ENCODE peak calls at places on chromosomes 16 and 17, in seven cellular contexts. One of them, this sample, is unnamed.
A peak's percentile ranks its signal among the peaks of the same experiment; 100 is the strongest.

GRCh38 chr16:74898667-74899066 is 86.3 kb downstream of the WDR59 start:
- DNase-seq in dorsolateral prefrontal cortex: no peak
- DNase-seq in astrocyte of the spinal cord: no peak
- DNase-seq in endodermal cell: no peak
- DNase-seq in small intestine: no peak
- DNase-seq in psoas muscle: no peak
- DNase-seq in fibroblast of lung: no peak
- DNase-seq in this sample: no peak

GRCh38 chr16:2296662-2297505 is 29.0 kb upstream of the RNPS1 start:
- DNase-seq in dorsolateral prefrontal cortex: no peak
- DNase-seq in astrocyte of the spinal cord: peak; percentile 7
- DNase-seq in endodermal cell: peak; percentile 81
- DNase-seq in small intestine: peak; percentile 44
- DNase-seq in psoas muscle: no peak
- DNase-seq in fibroblast of lung: peak; percentile 9
- DNase-seq in this sample: no peak

GRCh38 chr16:27303256-27304100 is 10.3 kb upstream of the IL4R start:
- DNase-seq in dorsolateral prefrontal cortex: no peak
- DNase-seq in astrocyte of the spinal cord: no peak
- DNase-seq in endodermal cell: peak; percentile 31
- DNase-seq in small intestine: no peak
- DNase-seq in psoas muscle: no peak
- DNase-seq in fibroblast of lung: no peak
- DNase-seq in this sample: no peak

GRCh38 chr17:39099686-39100293 is 51.6 kb downstream of the PLXDC1 start:
- DNase-seq in dorsolateral prefrontal cortex: no peak
- DNase-seq in astrocyte of the spinal cord: peak; percentile 23
- DNase-seq in endodermal cell: no peak
- DNase-seq in small intestine: no peak
- DNase-seq in psoas muscle: no peak
- DNase-seq in fibroblast of lung: peak; percentile 67
- DNase-seq in this sample: no peak

GRCh38 chr16:84874004-84874435 is 54.2 kb downstream of the CRISPLD2 start:
- DNase-seq in dorsolateral prefrontal cortex: no peak
- DNase-seq in astrocyte of the spinal cord: no peak
- DNase-seq in endodermal cell: no peak
- DNase-seq in small intestine: no peak
- DNase-seq in psoas muscle: peak; percentile 5
- DNase-seq in fibroblast of lung: no peak
- DNase-seq in this sample: no peak

GRCh38 chr17:3747805-3748204 is 24.1 kb downstream of the HASPIN start:
- DNase-seq in dorsolateral prefrontal cortex: no peak
- DNase-seq in astrocyte of the spinal cord: no peak
- DNase-seq in endodermal cell: no peak
- DNase-seq in small intestine: no peak
- DNase-seq in psoas muscle: no peak
- DNase-seq in fibroblast of lung: no peak
- DNase-seq in this sample: no peak

GRCh38 chr17:14311979-14312378 is 11.1 kb downstream of the HS3ST3B1 start:
- DNase-seq in dorsolateral prefrontal cortex: no peak
- DNase-seq in astrocyte of the spinal cord: no peak
- DNase-seq in endodermal cell: peak; percentile 37
- DNase-seq in small intestine: no peak
- DNase-seq in psoas muscle: no peak
- DNase-seq in fibroblast of lung: no peak
- DNase-seq in this sample: no peak

GRCh38 chr17:72488542-72489272 is 367.9 kb downstream of the SOX9 start:
- DNase-seq in dorsolateral prefrontal cortex: no peak
- DNase-seq in astrocyte of the spinal cord: no peak
- DNase-seq in endodermal cell: peak; percentile 36
- DNase-seq in small intestine: peak; percentile 47
- DNase-seq in psoas muscle: no peak
- DNase-seq in fibroblast of lung: no peak
- DNase-seq in this sample: no peak

GRCh38 chr17:979539-980405 is at the start of gene NXN:
- DNase-seq in dorsolateral prefrontal cortex: peak; percentile 75
- DNase-seq in astrocyte of the spinal cord: peak; percentile 54
- DNase-seq in endodermal cell: peak; percentile 99
- DNase-seq in small intestine: peak; percentile 63
- DNase-seq in psoas muscle: peak; percentile 95
- DNase-seq in fibroblast of lung: peak; percentile 60
- DNase-seq in this sample: no peak

GRCh38 chr17:4786111-4786491 is at the start of gene VMO1:
- DNase-seq in dorsolateral prefrontal cortex: no peak
- DNase-seq in astrocyte of the spinal cord: no peak
- DNase-seq in endodermal cell: peak; percentile 77
- DNase-seq in small intestine: no peak
- DNase-seq in psoas muscle: peak; percentile 61
- DNase-seq in fibroblast of lung: no peak
- DNase-seq in this sample: no peak

GRCh38 chr16:56163938-56164337 is 27.4 kb upstream of the GNAO1 start:
- DNase-seq in dorsolateral prefrontal cortex: no peak
- DNase-seq in astrocyte of the spinal cord: no peak
- DNase-seq in endodermal cell: no peak
- DNase-seq in small intestine: peak; percentile 8
- DNase-seq in psoas muscle: no peak
- DNase-seq in fibroblast of lung: no peak
- DNase-seq in this sample: no peak

GRCh38 chr16:6021544-6021943 is 923.9 kb upstream of the EEF2KMT start:
- DNase-seq in dorsolateral prefrontal cortex: no peak
- DNase-seq in astrocyte of the spinal cord: no peak
- DNase-seq in endodermal cell: no peak
- DNase-seq in small intestine: no peak
- DNase-seq in psoas muscle: no peak
- DNase-seq in fibroblast of lung: no peak
- DNase-seq in this sample: no peak
- H3K4me3 ChIP-seq in dorsolateral prefrontal cortex: peak overlapping the region; percentile 67
- H3K4me3 ChIP-seq in astrocyte of the spinal cord: no peak overlapping the region
- H3K4me3 ChIP-seq in endodermal cell: no peak overlapping the region
- H3K4me3 ChIP-seq in small intestine: no peak overlapping the region
- H3K4me3 ChIP-seq in psoas muscle: no peak overlapping the region
- H3K4me3 ChIP-seq in fibroblast of lung: no peak overlapping the region
- H3K4me3 ChIP-seq in this sample: no peak overlapping the region

GRCh38 chr16:50881331-50881830 is 139.5 kb downstream of the CYLD start:
- DNase-seq in dorsolateral prefrontal cortex: no peak
- DNase-seq in astrocyte of the spinal cord: no peak
- DNase-seq in endodermal cell: peak; percentile 47
- DNase-seq in small intestine: no peak
- DNase-seq in psoas muscle: no peak
- DNase-seq in fibroblast of lung: no peak
- DNase-seq in this sample: no peak

GRCh38 chr16:50878966-50879615 is 137.2 kb downstream of the CYLD start:
- DNase-seq in dorsolateral prefrontal cortex: no peak
- DNase-seq in astrocyte of the spinal cord: no peak
- DNase-seq in endodermal cell: no peak
- DNase-seq in small intestine: no peak
- DNase-seq in psoas muscle: no peak
- DNase-seq in fibroblast of lung: no peak
- DNase-seq in this sample: no peak

GRCh38 chr16:50880926-50881325 is 139.0 kb downstream of the CYLD start:
- DNase-seq in dorsolateral prefrontal cortex: no peak
- DNase-seq in astrocyte of the spinal cord: no peak
- DNase-seq in endodermal cell: no peak
- DNase-seq in small intestine: no peak
- DNase-seq in psoas muscle: no peak
- DNase-seq in fibroblast of lung: no peak
- DNase-seq in this sample: no peak

GRCh38 chr16:50878536-50878935 is 136.7 kb downstream of the CYLD start:
- DNase-seq in dorsolateral prefrontal cortex: no peak
- DNase-seq in astrocyte of the spinal cord: no peak
- DNase-seq in endodermal cell: no peak
- DNase-seq in small intestine: no peak
- DNase-seq in psoas muscle: no peak
- DNase-seq in fibroblast of lung: no peak
- DNase-seq in this sample: no peak

GRCh38 chr16:50879873-50880695 is 138.2 kb downstream of the CYLD start:
- DNase-seq in dorsolateral prefrontal cortex: no peak
- DNase-seq in astrocyte of the spinal cord: no peak
- DNase-seq in endodermal cell: peak; percentile 92
- DNase-seq in small intestine: no peak
- DNase-seq in psoas muscle: no peak
- DNase-seq in fibroblast of lung: no peak
- DNase-seq in this sample: no peak
- H3K4me3 ChIP-seq in dorsolateral prefrontal cortex: no peak overlapping the region
- H3K4me3 ChIP-seq in astrocyte of the spinal cord: no peak overlapping the region
- H3K4me3 ChIP-seq in endodermal cell: peak overlapping the region; percentile 32
- H3K4me3 ChIP-seq in small intestine: no peak overlapping the region
- H3K4me3 ChIP-seq in psoas muscle: no peak overlapping the region
- H3K4me3 ChIP-seq in fibroblast of lung: no peak overlapping the region
- H3K4me3 ChIP-seq in this sample: no peak overlapping the region

GRCh38 chr17:42202159-42202558 is 7.9 kb upstream of the GHDC start:
- DNase-seq in dorsolateral prefrontal cortex: no peak
- DNase-seq in astrocyte of the spinal cord: no peak
- DNase-seq in endodermal cell: no peak
- DNase-seq in small intestine: no peak
- DNase-seq in psoas muscle: no peak
- DNase-seq in fibroblast of lung: no peak
- DNase-seq in this sample: no peak
- H3K4me3 ChIP-seq in dorsolateral prefrontal cortex: no peak overlapping the region
- H3K4me3 ChIP-seq in astrocyte of the spinal cord: no peak overlapping the region
- H3K4me3 ChIP-seq in endodermal cell: no peak overlapping the region
- H3K4me3 ChIP-seq in small intestine: no peak overlapping the region
- H3K4me3 ChIP-seq in psoas muscle: no peak overlapping the region
- H3K4me3 ChIP-seq in fibroblast of lung: no peak overlapping the region
- H3K4me3 ChIP-seq in this sample: no peak overlapping the region

DNA sequence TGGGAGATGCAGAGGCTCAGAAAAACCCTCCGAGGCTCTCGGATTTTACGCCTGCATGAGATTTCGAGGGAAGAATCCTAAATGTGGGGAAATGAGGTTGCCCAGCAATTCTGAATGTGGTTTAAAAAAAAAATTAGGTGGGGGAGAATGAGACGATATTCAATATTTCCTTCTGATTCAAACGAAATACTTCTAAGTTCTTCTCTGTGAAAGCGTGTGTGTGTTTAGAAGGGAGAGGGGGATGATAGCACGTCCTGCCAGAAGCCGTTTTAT is 47.8 kb downstream of the TBC1D16 start:
- DNase-seq in dorsolateral prefrontal cortex: no peak
- DNase-seq in astrocyte of the spinal cord: no peak
- DNase-seq in endodermal cell: no peak
- DNase-seq in small intestine: no peak
- DNase-seq in psoas muscle: no peak
- DNase-seq in fibroblast of lung: no peak
- DNase-seq in this sample: no peak
- H3K4me3 ChIP-seq in dorsolateral prefrontal cortex: no peak overlapping the region
- H3K4me3 ChIP-seq in astrocyte of the spinal cord: no peak overlapping the region
- H3K4me3 ChIP-seq in endodermal cell: no peak overlapping the region
- H3K4me3 ChIP-seq in small intestine: no peak overlapping the region
- H3K4me3 ChIP-seq in psoas muscle: no peak overlapping the region
- H3K4me3 ChIP-seq in fibroblast of lung: peak overlapping the region; percentile 37
- H3K4me3 ChIP-seq in this sample: peak overlapping the region; percentile 38

DNA sequence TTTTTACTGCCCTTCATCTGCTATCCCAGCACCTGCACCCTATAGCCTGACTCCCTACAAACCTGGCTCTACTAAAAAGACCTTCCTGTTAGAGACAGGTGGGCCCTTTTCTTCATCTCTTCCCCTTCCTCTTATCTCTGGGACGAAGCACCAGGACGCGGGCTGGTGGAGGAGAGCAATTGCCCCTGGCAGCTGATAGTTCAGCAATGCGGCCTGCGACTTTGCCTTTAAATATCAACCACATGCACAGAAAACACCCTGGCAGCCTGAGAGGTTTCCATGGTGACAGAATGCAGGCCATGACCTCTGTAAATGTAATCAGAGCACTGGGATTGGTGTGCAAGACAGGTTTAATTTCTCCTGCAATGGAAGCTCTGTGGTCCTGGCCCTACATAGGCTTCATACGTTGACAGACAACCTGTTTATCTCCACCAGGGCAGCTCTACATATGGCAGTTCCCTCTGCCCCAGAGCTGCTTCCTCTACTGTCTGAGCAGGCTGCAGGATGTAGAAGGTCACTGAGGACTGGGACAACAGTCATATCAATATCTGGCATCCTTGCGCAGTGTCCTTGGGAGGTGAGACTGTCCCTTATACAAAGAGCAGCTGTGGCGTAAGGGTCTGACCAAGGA is 10.0 kb upstream of the SKAP1 start:
- DNase-seq in dorsolateral prefrontal cortex: no peak
- DNase-seq in astrocyte of the spinal cord: no peak
- DNase-seq in endodermal cell: no peak
- DNase-seq in small intestine: peak; percentile 29
- DNase-seq in psoas muscle: no peak
- DNase-seq in fibroblast of lung: no peak
- DNase-seq in this sample: no peak
- H3K4me3 ChIP-seq in dorsolateral prefrontal cortex: no peak overlapping the region
- H3K4me3 ChIP-seq in astrocyte of the spinal cord: no peak overlapping the region
- H3K4me3 ChIP-seq in endodermal cell: no peak overlapping the region
- H3K4me3 ChIP-seq in small intestine: no peak overlapping the region
- H3K4me3 ChIP-seq in psoas muscle: no peak overlapping the region
- H3K4me3 ChIP-seq in fibroblast of lung: no peak overlapping the region
- H3K4me3 ChIP-seq in this sample: no peak overlapping the region

GRCh38 chr17:37031493-37032083 is 82.8 kb downstream of the AATF start:
- DNase-seq in dorsolateral prefrontal cortex: no peak
- DNase-seq in astrocyte of the spinal cord: no peak
- DNase-seq in endodermal cell: no peak
- DNase-seq in small intestine: peak; percentile 40
- DNase-seq in psoas muscle: no peak
- DNase-seq in fibroblast of lung: no peak
- DNase-seq in this sample: no peak
- H3K4me3 ChIP-seq in dorsolateral prefrontal cortex: no peak overlapping the region
- H3K4me3 ChIP-seq in astrocyte of the spinal cord: no peak overlapping the region
- H3K4me3 ChIP-seq in endodermal cell: no peak overlapping the region
- H3K4me3 ChIP-seq in small intestine: no peak overlapping the region
- H3K4me3 ChIP-seq in psoas muscle: no peak overlapping the region
- H3K4me3 ChIP-seq in fibroblast of lung: no peak overlapping the region
- H3K4me3 ChIP-seq in this sample: no peak overlapping the region

This sample was measured in AG09309.